ENCODE peak calls at places on chromosomes 2 and 18, in four cellular contexts. Q is HCT116, A is transverse colon, O is GM13976. P is an unnamed sample.

GRCh38 chr2:54403512-54404238 is 52.5 kb upstream of the SPTBN1 start:
- DNase-seq in O (no peak), A (no peak), Q (no peak), P (no peak)

GRCh38 chr18:8139127-8139591 is 470.1 kb upstream of the RAB12 start:
- DNase-seq in A (no peak), O (no peak), Q (no peak), P (no peak)

GRCh38 chr2:17620280-17620679 is 79.8 kb downstream of the VSNL1 start:
- DNase-seq in Q (no peak), O (no peak), A (no peak), P (no peak)

GRCh38 chr18:3453540-3454364 is 3.8 kb downstream of the TGIF1 start:
- DNase-seq in A (peak; percentile 55), O (no peak), Q (no peak), P (peak; percentile 18)

GRCh38 chr18:49345931-49346696 is 114.3 kb downstream of the DYM start:
- DNase-seq in A (no peak), Q (no peak), O (no peak), P (no peak)

GRCh38 chr2:163682695-163683094 is 53.1 kb downstream of the FIGN start:
- DNase-seq in Q (no peak), O (no peak), A (no peak), P (no peak)

GRCh38 chr18:59908790-59909189 is 9.0 kb downstream of the PMAIP1 start:
- DNase-seq in O (no peak), Q (no peak), A (no peak), P (no peak)

GRCh38 chr18:77100751-77101355 is 31.7 kb downstream of the MBP start:
- DNase-seq in Q (no peak), A (no peak), O (no peak), P (no peak)

GRCh38 chr18:11025671-11026070 is 123.7 kb downstream of the PIEZO2 start:
- DNase-seq in A (no peak), O (no peak), Q (no peak), P (no peak)

GRCh38 chr18:34976084-34976483 is 65.1 kb upstream of the MAPRE2 start:
- DNase-seq in Q (no peak), O (no peak), A (no peak), P (no peak)

GRCh38 chr2:30561349-30561748 is 114.3 kb downstream of the LCLAT1 start:
- DNase-seq in A (no peak), O (no peak), Q (no peak), P (no peak)

GRCh38 chr2:126963390-126963789 is 64.7 kb downstream of the TEX51 start:
- DNase-seq in Q (no peak), O (no peak), A (no peak), P (no peak)

GRCh38 chr2:240628507-240629418 is 3.5 kb downstream of the GPR35 start:
- DNase-seq in Q (no peak), O (no peak), A (peak; percentile 4), P (no peak)

GRCh38 chr2:232321156-232321816 is 57.3 kb upstream of the ALPP start:
- DNase-seq in Q (no peak), O (no peak), A (peak; percentile 6), P (no peak)

GRCh38 chr2:88638743-88639142 is 11.5 kb upstream of the EIF2AK3 start:
- DNase-seq in A (no peak), Q (no peak), O (no peak), P (no peak)

GRCh38 chr2:65607906-65608305 is 175.5 kb upstream of the SPRED2 start:
- DNase-seq in O (no peak), Q (no peak), A (no peak), P (no peak)

GRCh38 chr2:112156152-112156986 is 18.2 kb downstream of the FBLN7 start:
- DNase-seq in A (no peak), O (no peak), Q (no peak), P (no peak)

GRCh38 chr18:46733872-46734271 is 23.0 kb downstream of the ST8SIA5 start:
- DNase-seq in A (no peak), O (no peak), Q (no peak), P (no peak)

GRCh38 chr2:45210466-45211195 is 201.4 kb upstream of the SIX2 start:
- DNase-seq in O (no peak), A (no peak), Q (no peak), P (no peak)

P was measured in GM13977.